ENCODE peak calls at places on chromosomes 2 and 18, in ten cellular contexts. F is CD4-positive, alpha-beta T cell; L is astrocyte; H is fibroblast of lung; Q is K562; S is mesothelial cell of epicardium; O is AG10803; A is psoas muscle; D is glutamatergic neuron; Y is GM23338. B is an unnamed sample.

GRCh38 chr2:58180635-58181034 is 60.5 kb downstream of the FANCL start:
- DNase-seq in L (no peak), Q (no peak), H (no peak), O (no peak), A (no peak), D (no peak), F (no peak), S (no peak), Y (no peak), B (no peak)

GRCh38 chr2:177796644-177797415 is 275.7 kb downstream of the PDE11A start:
- DNase-seq in D (no peak), L (no peak), S (no peak), A (no peak), F (no peak), Y (no peak), H (no peak), O (no peak), Q (no peak), B (no peak)

GRCh38 chr2:219965287-219965870 is 337.9 kb downstream of the SLC4A3 start:
- DNase-seq in H (no peak), L (no peak), O (no peak), F (no peak), D (no peak), Q (no peak), Y (peak; percentile 77), A (no peak), S (no peak), B (no peak)

GRCh38 chr2:240913810-240914644 is 7.9 kb downstream of the CROCC2 start:
- DNase-seq in O (peak; percentile 75), D (peak; percentile 95), A (peak; percentile 80), F (peak; percentile 59), S (peak; percentile 91), L (peak; percentile 66), Q (peak; percentile 54), H (peak; percentile 86), Y (peak; percentile 86), B (peak; percentile 74)

GRCh38 chr18:76493213-76494107 is 1.6 kb downstream of the ZNF516 start:
- DNase-seq in Y (peak; percentile 24), A (no peak), S (peak; percentile 49), L (peak; percentile 46), F (no peak), H (no peak), Q (peak; percentile 8), O (peak; percentile 52), D (no peak), B (peak; percentile 53)

GRCh38 chr2:9347411-9347853 is 75.9 kb downstream of the ITGB1BP1 start:
- DNase-seq in Q (no peak), S (no peak), Y (no peak), F (no peak), D (no peak), H (peak; percentile 72), L (no peak), A (peak; percentile 76), O (peak; percentile 94), B (no peak)

GRCh38 chr2:128522829-128523228 is 204.2 kb upstream of the HS6ST1 start:
- DNase-seq in D (no peak), A (no peak), O (no peak), L (no peak), Y (no peak), Q (no peak), F (no peak), S (no peak), H (no peak), B (no peak)

GRCh38 chr2:201235865-201236811 is 24.2 kb upstream of the CASP8 start:
- DNase-seq in Q (peak; percentile 69), F (no peak), D (peak; percentile 24), S (no peak), O (peak; percentile 95), L (peak; percentile 56), A (peak; percentile 36), H (peak; percentile 88), Y (peak; percentile 86), B (peak; percentile 64)

GRCh38 chr2:160125828-160126227 is 63.4 kb upstream of the PLA2R1 start:
- DNase-seq in Q (no peak), A (no peak), H (no peak), Y (peak; percentile 21), D (no peak), S (no peak), L (no peak), F (no peak), O (no peak), B (no peak)

GRCh38 chr18:34117319-34117718 is 107.4 kb downstream of the NOL4 start:
- DNase-seq in Y (peak; percentile 22), S (no peak), F (no peak), L (no peak), A (no peak), D (no peak), H (no peak), O (no peak), Q (no peak), B (no peak)

GRCh38 chr18:13240060-13240725 is 21.6 kb downstream of the LDLRAD4 start:
- DNase-seq in A (no peak), D (no peak), L (no peak), S (peak; percentile 21), F (no peak), Y (no peak), H (no peak), O (no peak), Q (no peak), B (no peak)

GRCh38 chr2:178223806-178224205 is 29.5 kb downstream of the OSBPL6 start:
- DNase-seq in Y (no peak), D (peak; percentile 58), H (no peak), L (no peak), A (no peak), O (no peak), Q (no peak), S (no peak), F (no peak), B (no peak)

GRCh38 chr2:33570681-33571080 is 28.4 kb downstream of the FAM98A start:
- DNase-seq in D (no peak), F (no peak), Q (no peak), O (no peak), H (no peak), S (no peak), Y (no peak), L (no peak), A (no peak), B (no peak)

GRCh38 chr2:2234398-2234797 is 96.7 kb downstream of the MYT1L start:
- DNase-seq in O (no peak), H (no peak), A (no peak), S (no peak), Q (no peak), F (no peak), L (no peak), Y (peak; percentile 10), D (no peak), B (no peak)

GRCh38 chr2:2226326-2226725 is 104.7 kb downstream of the MYT1L start:
- DNase-seq in L (no peak), O (no peak), S (no peak), F (no peak), A (no peak), D (no peak), Y (no peak), Q (no peak), H (no peak), B (no peak)

GRCh38 chr2:2233171-2233826 is 97.8 kb downstream of the MYT1L start:
- DNase-seq in H (no peak), Q (no peak), O (no peak), S (no peak), A (no peak), D (no peak), L (no peak), Y (no peak), F (no peak), B (no peak)

GRCh38 chr2:2232167-2232566 is 98.9 kb downstream of the MYT1L start:
- DNase-seq in S (no peak), A (no peak), Y (no peak), L (no peak), O (no peak), Q (no peak), H (no peak), D (no peak), F (no peak), B (no peak)

GRCh38 chr2:2229898-2230817 is 100.9 kb downstream of the MYT1L start:
- DNase-seq in O (peak; percentile 24), D (no peak), H (no peak), Q (no peak), Y (no peak), S (no peak), A (no peak), L (no peak), F (no peak), B (no peak)
- TF ChIP-seq CTCF in O (peak; percentile 47), D (no peak), H (no peak), Q (peak; percentile 9), Y (peak; percentile 41), S (no peak), A (peak; percentile 14), L (no peak), F (no peak), B (no peak)

GRCh38 chr2:137886432-137886831 is 77.8 kb upstream of the HNMT start:
- DNase-seq in Q (peak; percentile 9), S (no peak), L (no peak), F (no peak), A (no peak), Y (peak; percentile 60), O (no peak), D (no peak), H (no peak), B (no peak)

GRCh38 chr2:137893145-137893544 is 71.1 kb upstream of the HNMT start:
- DNase-seq in S (no peak), F (no peak), A (no peak), Y (no peak), H (no peak), Q (no peak), D (no peak), O (no peak), L (no peak), B (no peak)

DNA sequence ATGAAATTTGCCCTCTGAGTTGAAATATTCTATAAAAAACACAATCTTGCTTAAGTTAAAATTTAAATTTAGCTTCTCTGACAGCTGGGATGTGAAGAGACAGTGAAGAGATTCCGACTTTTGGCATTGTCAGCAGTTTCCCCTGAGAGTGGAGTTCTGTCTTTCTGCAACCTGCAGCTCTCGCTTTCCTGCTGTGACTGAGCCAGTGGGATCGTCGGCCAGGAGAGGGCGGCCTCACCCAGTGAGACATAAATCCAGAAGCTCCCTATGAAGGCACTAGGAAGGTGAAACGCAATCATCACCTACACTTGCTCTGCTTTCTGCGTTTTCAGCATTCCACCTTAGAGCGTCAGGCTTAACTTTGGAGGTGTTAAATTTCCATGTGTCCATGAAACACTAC is 75.4 kb upstream of the HNMT start:
- DNase-seq in A (no peak), F (no peak), S (peak; percentile 45), D (peak; percentile 71), H (peak; percentile 13), O (no peak), Q (peak; percentile 46), Y (peak; percentile 75), L (peak; percentile 6), B (peak; percentile 19)
- TF ChIP-seq CTCF in A (peak; percentile 40), F (no peak), S (peak; percentile 34), D (peak; percentile 40), H (peak; percentile 40), O (peak; percentile 40), Q (peak; percentile 53), Y (peak; percentile 70), L (peak; percentile 50), B (no peak)

GRCh38 chr2:43270930-43271615 is 44.7 kb upstream of the ZFP36L2 start:
- DNase-seq in O (no peak), H (no peak), S (no peak), A (no peak), Q (no peak), Y (peak; percentile 29), D (no peak), L (no peak), F (no peak), B (no peak)
- TF ChIP-seq CTCF in O (no peak), H (no peak), S (no peak), A (no peak), Q (peak; percentile 29), Y (peak; percentile 59), D (no peak), L (peak; percentile 9), F (no peak), B (no peak)

GRCh38 chr2:44952143-44952805 is 10.8 kb downstream of the SIX3 start:
- DNase-seq in H (peak; percentile 62), A (peak; percentile 59), Y (peak; percentile 92), D (peak; percentile 90), Q (peak; percentile 60), S (no peak), F (no peak), L (no peak), O (peak; percentile 47), B (peak; percentile 51)
- TF ChIP-seq CTCF in H (peak; percentile 64), A (peak; percentile 62), Y (peak; percentile 71), D (peak; percentile 97), Q (peak; percentile 70), S (peak; percentile 75), F (no peak), L (peak; percentile 47), O (peak; percentile 59), B (peak; percentile 89)

B was measured in activated CD8-positive, alpha-beta T cell treated with anti-CD3 and anti-CD28 coated beads for 36 hours.